ENCODE peak calls at places on chromosomes 6 and 20, in five cellular contexts. D is H1, S is H9, K is trophoblast cell, X is neuronal stem cell. Z is an unnamed sample.

GRCh38 chr6:109979033-109979921 is 1.2 kb downstream of the GPR6 start:
- DNase-seq in K (no peak), S (peak), X (no peak), D (peak), Z (no peak)

GRCh38 chr20:62997626-62998025 is 9.1 kb downstream of the BHLHE23 start:
- DNase-seq in K (no peak), X (no peak), S (no peak), D (no peak), Z (no peak)

GRCh38 chr6:135624402-135625297 is 127.1 kb upstream of the AHI1 start:
- DNase-seq in D (no peak), K (no peak), X (no peak), S (no peak), Z (peak)

GRCh38 chr6:111477481-111477938 is 5.5 kb downstream of the REV3L start:
- DNase-seq in S (no peak), X (no peak), D (no peak), K (peak), Z (peak)

GRCh38 chr20:19253316-19253715 is 40.9 kb downstream of the SLC24A3 start:
- DNase-seq in X (no peak), K (peak), D (peak), S (no peak), Z (no peak)

GRCh38 chr6:7647504-7647903 is 57.5 kb downstream of the SNRNP48 start:
- DNase-seq in S (no peak), X (no peak), K (no peak), D (no peak), Z (no peak)

GRCh38 chr6:158815379-158815724 is 3.8 kb downstream of the EZR start:
- DNase-seq in K (no peak), X (no peak), S (no peak), D (no peak), Z (no peak)

GRCh38 chr6:113599444-113599843 is 257.7 kb upstream of the MARCKS start:
- DNase-seq in D (no peak), X (no peak), K (no peak), S (no peak), Z (peak)

GRCh38 chr6:22601941-22602340 is 32.6 kb downstream of the HDGFL1 start:
- DNase-seq in K (no peak), X (no peak), S (no peak), D (no peak), Z (no peak)

GRCh38 chr6:33927551-33927950 is 123.7 kb upstream of the MLN start:
- DNase-seq in S (no peak), D (no peak), K (peak), X (no peak), Z (peak)

GRCh38 chr6:161033667-161034066 is 42.1 kb downstream of the MAP3K4 start:
- DNase-seq in X (no peak), K (no peak), D (no peak), S (no peak), Z (peak)

GRCh38 chr6:166435574-166435973 is 52.8 kb upstream of the MPC1 start:
- DNase-seq in D (no peak), K (no peak), S (peak), X (no peak), Z (no peak)

GRCh38 chr6:51928320-51928719 is 159.1 kb downstream of the PKHD1 start:
- DNase-seq in S (no peak), X (no peak), K (no peak), D (no peak), Z (no peak)

GRCh38 chr20:46027245-46027853 is 1.7 kb upstream of the SLC12A5 start:
- DNase-seq in S (no peak), K (peak), X (peak), D (peak), Z (peak)

GRCh38 chr20:35174458-35175216 is 2.8 kb downstream of the PROCR start:
- DNase-seq in X (no peak), S (peak), K (peak), D (peak), Z (no peak)

GRCh38 chr6:34239893-34240292 is 3.2 kb downstream of the HMGA1 start:
- DNase-seq in K (no peak), S (no peak), D (no peak), X (no peak), Z (no peak)

GRCh38 chr6:98828991-98829411 is 5.4 kb upstream of the POU3F2 start:
- DNase-seq in X (peak), S (peak), K (no peak), D (no peak), Z (no peak)

GRCh38 chr6:159255434-159255951 is 86.3 kb downstream of the FNDC1 start:
- DNase-seq in D (no peak), X (no peak), S (no peak), K (peak), Z (no peak)

GRCh38 chr6:32132110-32132509 is 2.0 kb upstream of the FKBPL start:
- DNase-seq in S (no peak), K (peak), X (no peak), D (no peak), Z (no peak)

GRCh38 chr20:48236485-48237055 is 451.3 kb upstream of the SULF2 start:
- DNase-seq in D (no peak), X (no peak), K (no peak), S (no peak), Z (no peak)

GRCh38 chr20:44621939-44622338 is 29.6 kb downstream of the ADA start:
- DNase-seq in K (no peak), S (no peak), X (no peak), D (no peak), Z (no peak)

GRCh38 chr20:44624152-44624551 is 27.3 kb downstream of the ADA start:
- DNase-seq in K (no peak), D (no peak), X (no peak), S (no peak), Z (no peak)

GRCh38 chr20:44624743-44625271 is 26.7 kb downstream of the ADA start:
- DNase-seq in D (no peak), X (no peak), K (no peak), S (no peak), Z (no peak)

GRCh38 chr20:44621325-44621724 is 30.2 kb downstream of the ADA start:
- DNase-seq in S (no peak), X (no peak), K (no peak), D (no peak), Z (no peak)

DNA sequence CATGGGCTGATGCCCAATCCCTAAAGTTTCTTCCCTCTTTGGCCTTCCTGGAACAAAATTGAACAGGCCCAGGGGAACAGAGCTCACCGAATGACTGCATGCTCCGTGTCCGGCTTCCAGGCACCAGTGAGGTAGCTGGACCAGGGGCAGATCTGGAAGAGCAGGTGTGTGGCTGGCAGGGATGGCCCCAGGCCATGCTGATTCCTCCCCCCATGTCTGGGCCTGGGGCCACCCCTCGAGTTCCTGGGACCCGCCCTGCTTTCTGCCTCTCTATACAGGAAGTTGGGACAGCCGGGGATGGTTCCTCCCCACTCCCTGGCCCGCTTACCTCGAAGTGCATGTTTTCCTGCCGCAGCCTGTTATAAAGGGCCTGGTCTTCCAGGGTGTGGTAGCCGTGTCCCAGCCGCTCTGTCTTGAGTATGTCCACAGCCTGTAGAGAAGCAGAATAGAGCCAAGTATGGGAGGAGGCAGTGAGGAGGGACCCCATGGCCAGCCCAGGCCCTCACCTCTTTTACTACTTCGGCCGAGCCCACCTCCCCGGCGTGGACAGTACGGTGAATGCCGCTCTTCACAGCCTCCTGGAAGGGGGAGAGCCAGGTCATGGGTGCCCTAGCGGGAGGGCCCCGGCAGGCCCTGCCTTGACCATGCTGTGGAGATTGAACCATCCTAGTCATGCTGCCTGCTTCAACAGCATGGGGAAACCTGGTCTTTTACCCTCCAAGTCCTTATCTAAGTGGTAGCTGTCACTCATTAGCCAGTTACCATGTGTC is 28.8 kb downstream of the ADA start:
- DNase-seq in X (no peak), S (no peak), D (no peak), K (no peak), Z (no peak)
- H2BK12ac ChIP-seq in X (no peak), S (no peak), D (no peak), K (no peak), Z (no peak)

GRCh38 chr20:32358883-32359632 is 927 bp downstream of the ASXL1 start:
- DNase-seq in X (peak), S (peak), K (peak), D (peak), Z (peak)

GRCh38 chr20:32358632-32358882 is 426 bp downstream of the ASXL1 start:
- DNase-seq in K (no peak), S (no peak), D (no peak), X (peak), Z (no peak)

GRCh38 chr20:32359633-32360332 is 1.7 kb downstream of the ASXL1 start:
- DNase-seq in K (peak), D (no peak), X (no peak), S (no peak), Z (peak)

GRCh38 chr20:32356935-32357868 is 929 bp upstream of the ASXL1 start:
- DNase-seq in S (no peak), X (no peak), D (no peak), K (peak), Z (no peak)

GRCh38 chr20:32357869-32358631 is at the start of gene ASXL1:
- DNase-seq in S (peak), K (peak), X (peak), D (peak), Z (peak)
- H2BK5ac ChIP-seq in S (no peak), K (peak), X (peak), D (peak), Z (peak)

GRCh38 chr6:38214159-38214558 is 394.6 kb downstream of the ZFAND3 start:
- DNase-seq in K (no peak), D (no peak), S (no peak), X (no peak), Z (no peak)
- H2BK12ac ChIP-seq in K (no peak), D (no peak), S (no peak), X (no peak), Z (no peak)

DNA sequence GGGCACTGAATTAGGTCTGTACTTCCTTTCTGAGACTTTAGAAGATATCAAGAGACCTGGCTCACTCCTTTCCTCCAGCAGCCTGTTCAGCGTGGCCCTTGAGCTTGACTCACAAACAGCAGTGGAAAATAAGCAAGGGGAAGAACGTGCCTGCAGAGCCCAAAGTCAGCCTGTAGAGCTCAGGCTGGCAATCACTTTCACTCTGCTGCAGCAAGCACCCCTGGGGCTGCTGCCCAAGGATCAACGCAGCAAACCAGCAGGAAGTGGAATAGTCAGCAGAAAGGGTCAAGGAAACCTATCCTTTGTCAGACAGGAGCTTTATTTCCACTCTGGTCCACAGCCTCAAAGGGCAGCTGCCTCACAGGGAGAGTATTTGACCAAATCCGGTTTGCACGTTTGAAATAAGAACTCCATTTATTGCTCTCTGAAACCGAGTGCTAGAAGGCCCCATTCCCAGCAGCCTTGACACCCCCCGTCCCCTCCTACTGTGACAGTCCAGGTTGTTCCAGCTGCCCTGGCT is 77.4 kb downstream of the PRDM1 start:
- DNase-seq in K (peak), S (peak), X (no peak), D (no peak), Z (peak)
- H2BK5ac ChIP-seq in K (no peak), S (no peak), X (no peak), D (no peak), Z (peak)

DNA sequence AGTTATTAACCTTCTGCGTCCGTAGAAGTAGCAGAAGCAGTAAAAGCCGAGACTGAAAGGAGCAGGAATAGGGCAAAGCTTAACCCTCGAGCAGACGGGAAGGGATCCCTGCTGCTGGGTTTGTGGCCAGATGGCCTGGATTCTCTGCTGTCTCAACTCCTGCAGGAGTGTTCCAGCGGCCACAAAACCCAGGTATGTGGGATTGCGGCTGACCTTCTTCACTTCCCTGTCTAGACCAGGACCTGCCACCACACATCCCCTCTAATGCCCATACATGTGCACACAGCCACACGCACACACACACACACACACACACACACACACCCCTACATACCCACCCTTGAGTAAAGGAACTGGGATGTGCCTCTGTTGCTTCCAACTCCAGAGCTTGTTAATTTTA is 33.1 kb upstream of the TNFRSF21 start:
- DNase-seq in X (no peak), D (no peak), S (no peak), K (no peak), Z (no peak)
- H2BK12ac ChIP-seq in X (no peak), D (no peak), S (no peak), K (no peak), Z (no peak)

DNA sequence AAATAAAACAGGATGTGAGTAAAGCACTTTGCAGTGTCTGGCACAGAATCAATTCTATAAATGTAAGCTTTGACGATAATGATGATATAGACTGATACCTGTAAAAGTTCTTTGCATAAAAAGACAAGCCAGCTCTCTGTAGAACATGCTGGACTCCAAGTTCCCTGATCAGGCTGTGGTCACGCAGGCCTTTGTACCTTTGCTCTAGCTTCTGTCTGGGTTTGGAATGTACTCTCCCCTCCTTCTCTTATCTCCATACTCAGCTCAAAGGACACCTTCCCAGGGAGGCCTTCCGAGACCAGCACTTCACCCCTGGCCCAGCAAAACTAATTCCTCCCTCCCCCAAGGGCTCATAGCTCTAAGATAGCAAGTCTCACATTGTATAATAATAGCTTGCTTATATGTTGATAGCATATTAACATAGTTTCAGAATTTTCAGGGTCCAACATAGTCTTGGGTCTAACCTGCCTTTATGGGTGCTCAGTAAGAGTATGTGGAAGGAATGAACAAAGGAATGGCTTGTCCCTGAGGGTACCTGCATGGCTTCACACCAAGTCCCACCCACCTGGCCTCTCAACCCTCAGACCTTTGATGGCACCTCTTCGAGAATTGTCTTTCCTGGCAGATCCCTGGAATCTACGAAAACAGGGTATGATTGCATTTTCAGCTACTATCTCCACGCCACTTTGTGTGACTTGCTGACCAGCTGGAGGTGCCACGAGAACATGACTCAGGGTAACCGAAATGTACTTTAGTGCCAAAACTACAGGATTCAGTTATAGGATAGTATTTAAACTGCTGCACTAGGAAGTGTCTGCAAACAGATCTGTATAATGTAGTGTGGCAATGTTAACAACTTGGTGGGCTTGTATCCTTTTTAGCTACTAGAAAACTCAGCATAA is 41.7 kb upstream of the PIM1 start:
- DNase-seq in D (no peak), K (peak), X (no peak), S (no peak), Z (peak)
- H2BK5ac ChIP-seq in D (peak), K (no peak), X (no peak), S (no peak), Z (no peak)

DNA sequence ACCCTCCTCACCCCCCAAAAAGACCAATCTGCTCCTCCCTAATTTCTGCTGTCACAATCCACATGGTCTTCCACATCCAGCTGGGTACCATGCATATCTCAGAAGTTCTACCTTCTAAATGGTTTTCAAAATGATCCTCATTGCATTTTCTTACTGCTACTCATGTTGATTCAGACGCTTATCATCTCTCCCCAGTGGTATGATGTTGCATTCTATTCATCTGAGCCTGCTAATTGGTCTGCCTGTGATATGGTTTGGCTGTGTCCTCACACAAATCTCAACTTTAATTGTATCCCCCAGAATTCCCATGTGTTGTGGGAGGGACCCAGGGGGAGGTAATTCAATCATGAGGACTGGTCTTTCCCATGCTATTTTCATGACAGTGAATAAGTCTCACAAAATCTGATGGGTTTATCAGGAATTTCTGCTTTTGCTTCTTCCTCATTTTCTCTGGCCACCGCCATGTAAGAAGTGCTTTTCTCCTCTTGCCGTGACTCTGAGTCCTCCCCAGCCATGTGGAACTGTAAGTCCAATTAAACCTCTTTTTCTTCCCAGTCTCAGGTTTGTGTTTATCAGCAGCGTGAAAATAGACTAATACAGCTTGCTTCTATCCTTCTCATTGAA is 41.4 kb upstream of the CLIC5 start:
- DNase-seq in S (no peak), K (no peak), D (no peak), X (no peak), Z (no peak)
- H2BK12ac ChIP-seq in S (no peak), K (no peak), D (no peak), X (no peak), Z (no peak)

GRCh38 chr6:142011775-142012174 is 121.0 kb upstream of the GJE1 start:
- DNase-seq in D (no peak), S (no peak), K (no peak), X (no peak), Z (no peak)

GRCh38 chr6:142014515-142014914 is 118.2 kb upstream of the GJE1 start:
- DNase-seq in K (peak), D (no peak), X (no peak), S (no peak), Z (peak)

GRCh38 chr6:142013286-142013685 is 119.4 kb upstream of the GJE1 start:
- DNase-seq in D (no peak), X (no peak), S (no peak), K (no peak), Z (peak)

GRCh38 chr6:142015011-142015410 is 117.7 kb upstream of the GJE1 start:
- DNase-seq in K (no peak), D (no peak), S (peak), X (no peak), Z (peak)

GRCh38 chr6:142013875-142014495 is 118.7 kb upstream of the GJE1 start:
- DNase-seq in D (no peak), X (no peak), K (no peak), S (no peak), Z (peak)
- H2BK5ac ChIP-seq in D (peak), X (no peak), K (peak), S (no peak), Z (peak)